ENCODE peak calls at places on chromosomes 2 and 18, in seven cellular contexts. A is A172; Q is GM12865; S is hypothalamus; V is stimulated activated CD4-positive, alpha-beta T cell treated with anti-CD3 and anti-CD28 coated beads, Interleukin-1b, Interleukin-23, amount 100 ng/mL, for 24 hours; X is ELR; D is fibroblast of pulmonary artery. E is an unnamed sample.
A peak's percentile ranks its signal among the peaks of the same experiment; 100 is the strongest.

GRCh38 chr2:105645031-105645940 is 99.4 kb upstream of the NCK2 start:
- DNase-seq in S (no peak), A (no peak), V (no peak), D (no peak), X (no peak), Q (no peak), E (no peak)

GRCh38 chr2:156883828-156884615 is 373.5 kb upstream of the GALNT5 start:
- DNase-seq in D (peak; percentile 54), A (peak; percentile 60), Q (no peak), X (peak; percentile 58), S (no peak), V (no peak), E (no peak)

GRCh38 chr2:43222472-43223146 is 3.8 kb downstream of the ZFP36L2 start:
- DNase-seq in X (peak; percentile 54), D (peak; percentile 45), S (no peak), Q (no peak), A (no peak), V (no peak), E (peak; percentile 33)

GRCh38 chr2:189441709-189442074 is 418 bp downstream of the WDR75 start:
- DNase-seq in V (no peak), S (no peak), D (no peak), A (peak; percentile 30), Q (no peak), X (no peak), E (no peak)

GRCh38 chr18:46338213-46338612 is 234.0 kb downstream of the HAUS1 start:
- DNase-seq in X (no peak), D (no peak), Q (no peak), S (no peak), V (no peak), A (no peak), E (no peak)

GRCh38 chr2:67600472-67600871 is 203.3 kb downstream of the ETAA1 start:
- DNase-seq in X (peak; percentile 19), V (no peak), D (peak; percentile 39), S (no peak), Q (no peak), A (peak; percentile 97), E (no peak)

GRCh38 chr18:76252880-76253279 is 242.2 kb downstream of the ZNF516 start:
- DNase-seq in D (peak; percentile 12), A (no peak), X (no peak), V (no peak), S (no peak), Q (peak; percentile 25), E (no peak)

GRCh38 chr18:37006742-37007141 is 177.8 kb downstream of the KIAA1328 start:
- DNase-seq in D (no peak), X (no peak), Q (peak; percentile 54), V (no peak), S (no peak), A (no peak), E (no peak)

GRCh38 chr18:76445741-76446232 is 49.3 kb downstream of the ZNF516 start:
- DNase-seq in D (no peak), A (no peak), Q (no peak), X (peak; percentile 30), S (no peak), V (no peak), E (no peak)

GRCh38 chr2:70443726-70444125 is 109.9 kb downstream of the TGFA start:
- DNase-seq in X (no peak), S (no peak), D (no peak), A (no peak), Q (no peak), V (no peak), E (no peak)

GRCh38 chr2:110097506-110098220 is 18.0 kb downstream of the MALL start:
- DNase-seq in X (no peak), D (no peak), Q (no peak), S (no peak), A (peak; percentile 45), V (no peak), E (no peak)

GRCh38 chr2:8477511-8478132 is 204.2 kb upstream of the ID2 start:
- DNase-seq in A (peak; percentile 18), D (no peak), S (no peak), V (no peak), Q (peak; percentile 88), X (no peak), E (no peak)

GRCh38 chr18:31243740-31244512 is 74.0 kb upstream of the DSG1 start:
- DNase-seq in A (no peak), D (no peak), X (no peak), S (no peak), Q (no peak), V (no peak), E (peak; percentile 31)